ENCODE peak calls at places on chromosomes 16 and 17, in six cellular contexts. Q is IMR-90, T is mesenchymal stem cell, G is H1, S is trophoblast cell, R is H9. L is an unnamed sample. For H3K79me1, the result is how much of the 10 kb centered on the place peaks cover.

GRCh38 chr17:71633391-71633849 is 487.4 kb upstream of the SOX9 start:
- DNase-seq in S (peak), R (no peak), T (peak), Q (peak), G (no peak), L (no peak)

GRCh38 chr16:31168848-31169247 is 11.1 kb upstream of the FUS start:
- DNase-seq in Q (no peak), G (no peak), T (no peak), R (no peak), S (peak), L (no peak)

GRCh38 chr16:82603784-82604411 is 22.9 kb upstream of the CDH13 start:
- DNase-seq in S (no peak), T (peak), Q (peak), R (peak), G (no peak), L (peak)

GRCh38 chr17:41895617-41896016 is 23.1 kb downstream of the ACLY start:
- DNase-seq in R (no peak), T (no peak), G (no peak), S (no peak), Q (peak), L (no peak)

GRCh38 chr17:13957636-13958035 is 111.7 kb upstream of the COX10 start:
- DNase-seq in R (no peak), G (no peak), T (peak), S (no peak), Q (peak), L (no peak)

GRCh38 chr16:20944861-20945390 is 44.4 kb downstream of the LYRM1 start:
- DNase-seq in G (no peak), Q (peak), R (no peak), T (peak), S (no peak), L (no peak)

GRCh38 chr17:4710693-4711634 is 532 bp downstream of the ARRB2 start:
- DNase-seq in S (no peak), R (no peak), Q (no peak), T (no peak), G (no peak), L (no peak)

GRCh38 chr17:35557353-35557752 is 3.3 kb downstream of the SLFN14 start:
- DNase-seq in T (no peak), Q (no peak), S (no peak), G (no peak), R (no peak), L (no peak)

GRCh38 chr17:2406903-2407790 is 6.3 kb upstream of the MNT start:
- DNase-seq in T (peak), S (peak), Q (peak), R (no peak), G (no peak), L (no peak)

GRCh38 chr16:56734429-56734828 is 4.5 kb downstream of the NUP93 start:
- DNase-seq in T (peak), S (peak), R (no peak), Q (peak), G (no peak), L (no peak)

GRCh38 chr17:58083491-58084316 is 485 bp downstream of the DYNLL2 start:
- DNase-seq in T (peak), S (peak), Q (peak), G (no peak), R (peak), L (no peak)

GRCh38 chr16:87203060-87203656 is 114.0 kb downstream of the C16orf95 start:
- DNase-seq in R (peak), T (peak), S (peak), Q (peak), G (peak), L (peak)

GRCh38 chr16:11542069-11542775 is 44.5 kb downstream of the LITAF start:
- DNase-seq in G (no peak), S (no peak), R (no peak), T (no peak), Q (peak), L (no peak)

GRCh38 chr16:11157143-11157542 is 98.9 kb downstream of the SOCS1 start:
- DNase-seq in G (no peak), S (no peak), T (no peak), R (no peak), Q (no peak), L (no peak)

GRCh38 chr17:75487351-75488070 is 27.8 kb downstream of the CASKIN2 start:
- DNase-seq in R (no peak), G (no peak), T (peak), Q (no peak), S (no peak), L (no peak)

GRCh38 chr16:13471036-13471435 is 448.9 kb upstream of the ERCC4 start:
- DNase-seq in R (no peak), Q (no peak), S (no peak), G (no peak), T (no peak), L (peak)

GRCh38 chr17:29682054-29682453 is 59.3 kb upstream of the CORO6 start:
- DNase-seq in G (no peak), S (no peak), Q (no peak), R (no peak), T (no peak), L (no peak)

GRCh38 chr16:14423344-14423743 is 206.7 kb downstream of the PARN start:
- DNase-seq in R (no peak), T (no peak), G (no peak), S (no peak), Q (no peak), L (no peak)

GRCh38 chr17:75774988-75775668 is 9.5 kb upstream of the UNK start:
- DNase-seq in R (peak), T (peak), S (peak), G (no peak), Q (peak), L (no peak)

GRCh38 chr16:22297871-22298733 is 893 bp downstream of the POLR3E start:
- DNase-seq in G (no peak), S (peak), T (peak), R (peak), Q (peak), L (peak)

GRCh38 chr16:57590654-57591085 is 37.8 kb upstream of the ADGRG1 start:
- DNase-seq in Q (peak), S (peak), T (peak), R (no peak), G (no peak), L (no peak)

GRCh38 chr17:15893333-15894024 is 51.5 kb upstream of the ADORA2B start:
- DNase-seq in S (peak), T (peak), R (no peak), G (no peak), Q (peak), L (no peak)

GRCh38 chr17:7484964-7485377 is 805 bp downstream of the POLR2A start:
- DNase-seq in T (no peak), R (no peak), Q (no peak), S (no peak), G (no peak), L (no peak)

GRCh38 chr17:18247613-18248001 is 10.9 kb downstream of the FLII start:
- DNase-seq in S (no peak), T (no peak), G (no peak), R (no peak), Q (no peak), L (no peak)

GRCh38 chr17:43540821-43541674 is 5.1 kb downstream of the ETV4 start:
- DNase-seq in R (peak), S (no peak), G (no peak), Q (no peak), T (peak), L (no peak)

GRCh38 chr17:2906907-2907306 is 110.7 kb downstream of the RAP1GAP2 start:
- DNase-seq in T (no peak), Q (no peak), G (no peak), S (no peak), R (peak), L (no peak)

GRCh38 chr17:14753383-14753782 is 452.5 kb downstream of the HS3ST3B1 start:
- DNase-seq in Q (no peak), T (no peak), R (no peak), S (no peak), G (no peak), L (no peak)

GRCh38 chr16:21218135-21218534 is 6.8 kb upstream of the ZP2 start:
- DNase-seq in Q (no peak), S (no peak), G (no peak), R (no peak), T (no peak), L (no peak)

GRCh38 chr17:75670868-75671267 is 3.7 kb downstream of the SAP30BP start:
- DNase-seq in G (no peak), Q (no peak), R (no peak), T (no peak), S (peak), L (no peak)

GRCh38 chr16:50297301-50298074 is 31.1 kb downstream of the ADCY7 start:
- DNase-seq in T (no peak), Q (no peak), R (peak), S (no peak), G (no peak), L (no peak)

GRCh38 chr17:69763503-69763902 is 311.5 kb upstream of the KCNJ16 start:
- DNase-seq in S (peak), Q (peak), G (no peak), T (peak), R (no peak), L (no peak)

GRCh38 chr16:84648595-84649510 is 542 bp downstream of the KLHL36 start:
- DNase-seq in Q (no peak), S (peak), R (no peak), T (peak), G (no peak), L (no peak)

GRCh38 chr17:50728881-50729765 is 9.7 kb downstream of the LUC7L3 start:
- DNase-seq in T (no peak), Q (no peak), R (no peak), G (no peak), S (no peak), L (no peak)

GRCh38 chr16:81293909-81294802 is 20.6 kb upstream of the GAN start:
- DNase-seq in T (peak), R (no peak), S (no peak), G (no peak), Q (peak), L (no peak)

GRCh38 chr17:44848961-44849489 is 1.3 kb downstream of the HIGD1B start:
- DNase-seq in Q (no peak), T (no peak), S (no peak), G (no peak), R (no peak), L (no peak)

GRCh38 chr16:53892155-53892554 is 188.2 kb downstream of the FTO start:
- DNase-seq in G (no peak), S (peak), R (peak), T (peak), Q (peak), L (peak)

DNA sequence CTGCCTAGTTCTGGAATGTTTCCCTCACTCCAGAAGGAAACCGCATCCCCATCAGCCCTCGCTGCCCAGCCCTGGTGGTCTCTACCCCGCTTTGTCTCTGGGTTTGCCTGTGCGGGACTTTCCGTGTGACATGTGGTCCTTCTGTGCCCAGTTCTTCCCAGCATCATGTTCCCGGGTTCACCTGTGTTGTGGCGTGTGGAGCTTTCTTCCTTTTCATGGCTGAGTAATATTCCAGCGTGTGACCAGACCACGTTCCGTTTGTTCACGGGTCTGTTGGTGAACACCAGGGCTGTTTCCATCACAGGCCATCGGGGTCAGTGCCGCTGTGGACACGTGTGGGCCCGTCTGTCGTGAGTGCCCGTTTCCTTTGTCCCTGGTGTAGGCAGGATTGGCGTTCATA is 32.1 kb downstream of the CACNA1H start:
- DNase-seq in Q (no peak), G (no peak), T (no peak), S (no peak), R (no peak), L (no peak)
- H3K9ac ChIP-seq in Q (no peak), G (no peak), T (no peak), S (no peak), R (no peak), L (no peak)

DNA sequence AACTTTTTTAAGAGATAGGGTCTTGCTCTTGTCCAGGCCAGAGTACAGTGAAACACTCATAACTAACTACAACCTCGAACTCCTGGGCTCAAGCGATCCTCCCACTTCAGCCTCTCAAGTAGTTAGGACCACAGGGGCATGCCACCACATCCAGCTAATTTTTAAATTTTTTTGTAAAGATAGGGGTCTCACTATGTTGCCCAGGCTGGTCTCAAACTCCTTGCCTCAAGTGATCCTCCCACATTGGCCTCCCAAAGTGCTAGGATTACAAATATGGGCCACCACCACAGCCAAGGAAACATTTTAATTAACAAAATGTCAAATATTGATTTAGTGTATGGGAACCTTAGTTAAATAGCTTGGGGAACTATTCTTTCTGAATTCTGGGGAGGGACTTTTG is 2.8 kb upstream of the DYNC1LI2 start:
- DNase-seq in T (no peak), R (no peak), Q (no peak), S (no peak), G (no peak), L (no peak)
- H4K91ac ChIP-seq in T (no peak), R (no peak), Q (no peak), S (no peak), G (no peak), L (no peak)

GRCh38 chr17:17061516-17061915 is 19.3 kb downstream of the MPRIP start:
- DNase-seq in S (no peak), Q (no peak), R (peak), G (no peak), T (no peak), L (no peak)

GRCh38 chr17:17060001-17060929 is 18.0 kb downstream of the MPRIP start:
- DNase-seq in T (no peak), G (no peak), S (no peak), Q (no peak), R (peak), L (no peak)

GRCh38 chr17:17059301-17059890 is 17.1 kb downstream of the MPRIP start:
- DNase-seq in R (peak), S (no peak), Q (no peak), T (no peak), G (no peak), L (no peak)

GRCh38 chr17:17062356-17062755 is 20.1 kb downstream of the MPRIP start:
- DNase-seq in S (no peak), T (peak), Q (no peak), R (peak), G (no peak), L (no peak)

GRCh38 chr17:17060930-17061329 is 18.7 kb downstream of the MPRIP start:
- DNase-seq in S (no peak), G (no peak), R (peak), Q (no peak), T (no peak), L (no peak)
- H3K79me1 ChIP-seq in S (under half), G (under half), R (under half), Q (half or more), T (under half), L (under half)

DNA sequence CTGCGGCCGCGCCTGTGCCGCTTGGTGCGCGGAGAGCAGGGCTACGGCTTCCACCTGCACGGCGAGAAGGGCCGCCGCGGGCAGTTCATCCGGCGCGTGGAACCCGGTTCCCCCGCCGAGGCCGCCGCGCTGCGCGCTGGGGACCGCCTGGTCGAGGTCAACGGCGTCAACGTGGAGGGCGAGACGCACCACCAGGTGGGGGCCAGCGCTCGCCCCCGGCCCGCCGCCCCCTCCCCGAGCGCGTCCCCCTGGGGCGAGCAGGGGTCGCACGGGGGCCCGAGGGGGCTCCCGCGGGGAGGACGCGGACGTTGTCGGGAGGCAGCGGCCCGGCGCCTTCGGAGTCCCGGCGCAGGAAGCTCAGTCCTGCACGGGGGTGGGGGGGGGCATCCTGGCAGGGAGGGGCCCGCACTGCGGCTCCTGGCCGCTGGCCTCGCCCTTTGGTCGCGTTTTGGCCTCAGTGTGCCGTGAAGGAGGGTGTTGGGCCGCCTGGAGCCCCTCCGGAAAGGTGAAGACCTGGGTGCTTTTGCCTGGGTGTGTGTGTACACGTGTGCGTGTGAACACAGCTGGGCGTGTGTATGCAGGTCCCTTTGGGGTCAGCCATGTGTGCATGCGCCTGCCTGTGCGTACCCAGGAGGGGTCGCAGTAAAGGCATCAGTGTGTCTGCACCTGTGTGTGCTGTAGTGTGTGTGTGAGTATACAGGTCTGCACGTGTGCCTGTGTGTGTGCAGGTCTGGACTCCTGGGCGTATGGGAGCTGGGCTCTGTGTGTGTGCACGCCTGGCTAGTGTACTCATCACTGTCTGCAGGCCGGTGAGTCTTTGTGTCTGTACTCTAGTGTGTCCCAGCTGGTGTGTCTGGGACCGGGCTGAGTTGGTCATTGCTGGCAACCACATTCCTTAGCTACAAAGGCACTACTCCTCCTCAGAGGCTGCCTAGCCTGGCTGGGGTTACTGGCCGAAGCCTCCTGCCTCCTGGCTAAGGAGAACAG is 615 bp downstream of the NHERF2 start:
- DNase-seq in Q (peak), R (no peak), T (peak), G (no peak), S (no peak), L (no peak)
- H3K9ac ChIP-seq in Q (peak), R (no peak), T (no peak), G (no peak), S (no peak), L (peak)

GRCh38 chr17:61204456-61204855 is 195.2 kb upstream of the TBX2 start:
- DNase-seq in S (no peak), Q (no peak), R (no peak), G (no peak), T (no peak), L (no peak)
- H4K91ac ChIP-seq in S (no peak), Q (no peak), R (no peak), G (no peak), T (no peak), L (no peak)

GRCh38 chr16:2764718-2765117 is 12.3 kb downstream of the SRRM2 start:
- DNase-seq in R (no peak), Q (no peak), T (no peak), S (no peak), G (no peak), L (no peak)

GRCh38 chr16:2767140-2767731 is 9.8 kb downstream of the ELOB start:
- DNase-seq in R (no peak), T (no peak), G (no peak), S (no peak), Q (no peak), L (no peak)

GRCh38 chr16:2765462-2766404 is 11.3 kb downstream of the ELOB start:
- DNase-seq in G (no peak), S (no peak), Q (no peak), T (no peak), R (no peak), L (no peak)

GRCh38 chr16:2767891-2768290 is 9.2 kb downstream of the ELOB start:
- DNase-seq in S (no peak), R (no peak), Q (no peak), G (no peak), T (no peak), L (no peak)

GRCh38 chr16:2766430-2767139 is 10.5 kb downstream of the ELOB start:
- DNase-seq in G (no peak), T (no peak), R (no peak), S (no peak), Q (no peak), L (no peak)
- H3K79me1 ChIP-seq in G (under half), T (under half), R (under half), S (under half), Q (half or more), L (under half)

L was measured in neuronal stem cell.